ENCODE peak calls at places on chromosomes 3 and 15, in seven cellular contexts. X, W, Z, I, G, S and Q are unnamed samples.

GRCh38 chr15:39269821-39270220 is 311.1 kb upstream of the THBS1 start:
- DNase-seq in X (no peak), W (no peak), Z (no peak), I (no peak), G (no peak), S (no peak), Q (no peak)

GRCh38 chr3:49313902-49314676 is 25.8 kb downstream of the USP4 start:
- DNase-seq in X (no peak), W (no peak), Z (peak), I (peak), G (no peak), S (no peak), Q (peak)

GRCh38 chr3:60243456-60243855 is 1007.8 kb downstream of the FHIT start:
- DNase-seq in X (no peak), W (no peak), Z (no peak), I (no peak), G (no peak), S (no peak), Q (no peak)

GRCh38 chr3:138284957-138285477 is 44.6 kb downstream of the NME9 start:
- DNase-seq in X (no peak), W (no peak), Z (peak), I (no peak), G (no peak), S (no peak), Q (no peak)

GRCh38 chr15:96893159-96893906 is 562.8 kb downstream of the NR2F2 start:
- DNase-seq in X (no peak), W (no peak), Z (peak), I (peak), G (peak), S (no peak), Q (peak)

GRCh38 chr3:129315386-129315991 is 36.8 kb downstream of the HMCES start:
- DNase-seq in X (peak), W (peak), Z (peak), I (no peak), G (peak), S (peak), Q (peak)

GRCh38 chr3:172258616-172259015 is 189.6 kb downstream of the GHSR start:
- DNase-seq in X (no peak), W (no peak), Z (peak), I (no peak), G (no peak), S (no peak), Q (peak)

GRCh38 chr3:194381460-194381875 is 11.9 kb upstream of the LRRC15 start:
- DNase-seq in X (no peak), W (no peak), Z (no peak), I (no peak), G (peak), S (no peak), Q (no peak)

GRCh38 chr15:92801412-92801773 is 98.7 kb upstream of the CHD2 start:
- DNase-seq in X (no peak), W (no peak), Z (peak), I (peak), G (no peak), S (no peak), Q (peak)

GRCh38 chr3:126524429-126524988 is 554 bp downstream of the CHST13 start:
- DNase-seq in X (no peak), W (peak), Z (no peak), I (no peak), G (no peak), S (no peak), Q (no peak)

GRCh38 chr3:137110392-137110996 is 152.7 kb downstream of the IL20RB start:
- DNase-seq in X (no peak), W (no peak), Z (peak), I (peak), G (peak), S (no peak), Q (peak)

GRCh38 chr3:126339466-126339865 is 17.7 kb downstream of the KLF15 start:
- DNase-seq in X (no peak), W (no peak), Z (no peak), I (no peak), G (no peak), S (no peak), Q (no peak)

GRCh38 chr15:28984421-28985375 is 98.9 kb downstream of the APBA2 start:
- DNase-seq in X (peak), W (no peak), Z (peak), I (peak), G (peak), S (peak), Q (peak)

GRCh38 chr15:76866716-76867321 is 38.3 kb downstream of the SCAPER start:
- DNase-seq in X (no peak), W (no peak), Z (peak), I (peak), G (peak), S (no peak), Q (peak)

GRCh38 chr3:125280966-125281365 is 68.4 kb upstream of the SLC12A8 start:
- DNase-seq in X (no peak), W (no peak), Z (peak), I (peak), G (peak), S (no peak), Q (peak)

GRCh38 chr15:72599855-72600464 is 54.5 kb upstream of the GOLGA6B start:
- DNase-seq in X (peak), W (no peak), Z (peak), I (peak), G (peak), S (no peak), Q (peak)

GRCh38 chr15:63605816-63606215 is 8.6 kb downstream of the FBXL22 start:
- DNase-seq in X (peak), W (peak), Z (peak), I (no peak), G (no peak), S (no peak), Q (no peak)

GRCh38 chr15:53128652-53129051 is 338.5 kb upstream of the ONECUT1 start:
- DNase-seq in X (no peak), W (no peak), Z (no peak), I (no peak), G (no peak), S (no peak), Q (no peak)

GRCh38 chr3:4211610-4212009 is 91.6 kb upstream of the SETMAR start:
- DNase-seq in X (no peak), W (no peak), Z (no peak), I (no peak), G (no peak), S (no peak), Q (no peak)

GRCh38 chr3:191328383-191328962 is 721 bp upstream of the CCDC50 start:
- DNase-seq in X (peak), W (no peak), Z (no peak), I (no peak), G (no peak), S (no peak), Q (peak)

GRCh38 chr3:120448707-120449650 is 1.8 kb downstream of the FSTL1 start:
- DNase-seq in X (no peak), W (peak), Z (peak), I (peak), G (no peak), S (no peak), Q (peak)

GRCh38 chr3:83649692-83650091 is 1309.1 kb upstream of the CADM2 start:
- DNase-seq in X (no peak), W (peak), Z (no peak), I (no peak), G (no peak), S (no peak), Q (no peak)

GRCh38 chr3:104604326-104605010 is 762.2 kb upstream of the ALCAM start:
- DNase-seq in X (no peak), W (no peak), Z (peak), I (peak), G (no peak), S (no peak), Q (peak)

GRCh38 chr3:11390411-11391171 is 118.4 kb downstream of the ATG7 start:
- DNase-seq in X (no peak), W (no peak), Z (no peak), I (no peak), G (no peak), S (no peak), Q (peak)

GRCh38 chr3:52005571-52005986 is 9.9 kb upstream of the RPL29 start:
- DNase-seq in X (no peak), W (peak), Z (peak), I (peak), G (no peak), S (no peak), Q (peak)

GRCh38 chr3:30611613-30612421 is 5.4 kb downstream of the TGFBR2 start:
- DNase-seq in X (no peak), W (no peak), Z (peak), I (peak), G (no peak), S (no peak), Q (peak)